ENCODE peak calls at places on chromosome 4, in six cellular contexts. X is lower lobe of right lung, Z is adrenal gland, O is GM12878, L is PC-3, E is lung. W is an unnamed sample.
A peak's percentile ranks its signal among the peaks of the same experiment; 100 is the strongest.

GRCh38 chr4:19224820-19225219 is 1026.9 kb upstream of the SLIT2 start:
- DNase-seq in X (no peak), Z (no peak), O (no peak), L (peak; percentile 66), E (no peak), W (no peak)

GRCh38 chr4:100287569-100287968 is 97.3 kb upstream of the DDIT4L start:
- DNase-seq in X (no peak), Z (no peak), O (no peak), L (no peak), E (no peak), W (no peak)

GRCh38 chr4:100284302-100284701 is 94.0 kb upstream of the DDIT4L start:
- DNase-seq in X (no peak), Z (no peak), O (no peak), L (no peak), E (no peak), W (no peak)

GRCh38 chr4:8453957-8454356 is 13.4 kb downstream of the TRMT44 start:
- DNase-seq in X (no peak), Z (no peak), O (no peak), L (no peak), E (no peak), W (no peak)

GRCh38 chr4:107603430-107603829 is 116.6 kb downstream of the PAPSS1 start:
- DNase-seq in X (no peak), Z (no peak), O (no peak), L (peak; percentile 25), E (no peak), W (no peak)

GRCh38 chr4:74638001-74638400 is 156.3 kb downstream of the BTC start:
- DNase-seq in X (no peak), Z (no peak), O (no peak), L (no peak), E (no peak), W (no peak)

GRCh38 chr4:37546586-37546985 is 139.6 kb downstream of the RELL1 start:
- DNase-seq in X (no peak), Z (no peak), O (no peak), L (no peak), E (no peak), W (no peak)

GRCh38 chr4:72896515-72896914 is 173.0 kb downstream of the COX18 start:
- DNase-seq in X (no peak), Z (no peak), O (no peak), L (peak; percentile 35), E (no peak), W (no peak)

GRCh38 chr4:137693641-137694040 is 161.3 kb upstream of the PCDH18 start:
- DNase-seq in X (no peak), Z (no peak), O (no peak), L (no peak), E (no peak), W (no peak)

GRCh38 chr4:125314676-125315570 is at the start of gene FAT4:
- DNase-seq in X (peak; percentile 93), Z (peak; percentile 93), O (no peak), L (peak; percentile 85), E (peak; percentile 92), W (peak; percentile 77)

GRCh38 chr4:125313497-125313896 is 1.3 kb upstream of the FAT4 start:
- DNase-seq in X (no peak), Z (peak; percentile 55), O (no peak), L (peak; percentile 88), E (peak; percentile 36), W (peak; percentile 48)

GRCh38 chr4:125316391-125316780 is 1.6 kb downstream of the FAT4 start:
- DNase-seq in X (peak; percentile 65), Z (no peak), O (no peak), L (peak; percentile 7), E (peak; percentile 49), W (peak; percentile 26)

GRCh38 chr4:125315571-125316390 is 1.0 kb downstream of the FAT4 start:
- DNase-seq in X (peak; percentile 49), Z (peak; percentile 41), O (no peak), L (peak; percentile 47), E (peak; percentile 41), W (peak; percentile 23)

DNA sequence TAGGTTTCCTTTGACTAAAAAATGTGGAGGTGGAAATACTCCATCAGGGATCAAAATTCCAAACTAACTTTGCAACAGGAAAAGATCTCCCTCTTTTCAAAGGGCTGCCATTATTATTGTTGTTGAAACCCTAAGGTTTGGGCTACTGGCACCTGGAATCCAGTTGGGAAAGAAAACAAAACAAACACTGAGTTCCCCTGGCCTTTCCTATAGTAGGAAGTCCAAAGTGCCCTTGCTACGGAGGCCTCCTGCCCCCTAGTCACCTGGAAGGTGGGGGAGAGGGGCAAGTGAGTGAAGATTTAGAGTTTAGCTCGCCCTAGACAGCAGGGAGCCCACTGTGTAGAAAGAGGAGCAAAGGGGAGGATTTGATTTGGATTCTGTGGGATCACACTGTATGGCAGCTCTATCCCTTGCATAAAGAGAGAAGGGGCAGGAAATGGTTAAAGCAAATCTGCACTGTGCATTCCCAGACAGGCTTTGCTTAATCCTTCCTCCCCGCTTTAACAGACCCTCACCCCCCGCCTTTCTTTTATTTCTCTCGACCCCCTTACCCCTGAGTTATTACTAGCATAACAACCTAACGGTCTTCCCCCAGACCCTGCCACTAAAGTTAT is 659 bp upstream of the FAT4 start:
- DNase-seq in X (no peak), Z (no peak), O (no peak), L (no peak), E (no peak), W (no peak)
- H3K4me3 ChIP-seq in X (peak overlapping the region; percentile 72), Z (no peak overlapping the region), O (no peak overlapping the region), L (peak overlapping the region; percentile 93), E (no peak overlapping the region), W (peak overlapping the region; percentile 62)

GRCh38 chr4:7261174-7261573 is 68.8 kb downstream of the SORCS2 start:
- DNase-seq in X (no peak), Z (no peak), O (no peak), L (no peak), E (no peak), W (no peak)
- H3K27ac ChIP-seq in X (no peak overlapping the region), Z (no peak overlapping the region), O (no peak overlapping the region), L (peak overlapping the region; percentile 50), E (no peak overlapping the region), W (no peak overlapping the region)

GRCh38 chr4:41640905-41641304 is 102.9 kb downstream of the LIMCH1 start:
- DNase-seq in X (no peak), Z (no peak), O (no peak), L (no peak), E (no peak), W (no peak)

GRCh38 chr4:41638203-41638602 is 100.2 kb downstream of the LIMCH1 start:
- DNase-seq in X (no peak), Z (no peak), O (no peak), L (no peak), E (no peak), W (no peak)

GRCh38 chr4:41639291-41639690 is 101.3 kb downstream of the LIMCH1 start:
- DNase-seq in X (no peak), Z (no peak), O (no peak), L (no peak), E (no peak), W (no peak)

GRCh38 chr4:41635441-41635840 is 97.5 kb downstream of the LIMCH1 start:
- DNase-seq in X (no peak), Z (no peak), O (no peak), L (no peak), E (no peak), W (no peak)

DNA sequence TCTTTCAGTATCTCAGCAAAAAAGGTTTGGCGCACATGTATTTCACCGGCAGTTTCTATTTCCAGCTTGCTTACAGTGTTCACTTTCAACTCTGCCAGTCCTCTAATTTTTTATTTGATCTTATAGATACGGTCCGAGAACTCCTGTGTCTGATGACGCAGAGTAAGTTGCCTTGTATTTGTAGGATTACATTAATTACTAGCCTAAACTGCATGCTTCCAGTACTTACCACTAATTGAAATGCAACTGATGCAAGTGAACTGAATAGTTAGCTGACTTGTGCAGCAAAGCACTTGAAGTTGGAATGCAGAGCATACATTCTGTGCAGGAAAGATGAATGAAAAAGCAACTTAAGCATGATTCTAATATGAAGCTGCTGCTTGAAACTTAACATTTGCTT is 100.8 kb downstream of the LIMCH1 start:
- DNase-seq in X (no peak), Z (no peak), O (no peak), L (no peak), E (no peak), W (no peak)
- H3K4me3 ChIP-seq in X (no peak overlapping the region), Z (no peak overlapping the region), O (no peak overlapping the region), L (no peak overlapping the region), E (no peak overlapping the region), W (no peak overlapping the region)

GRCh38 chr4:88107406-88108107 is 50.9 kb downstream of the ABCG2 start:
- DNase-seq in X (no peak), Z (no peak), O (no peak), L (peak; percentile 16), E (no peak), W (peak; percentile 40)

GRCh38 chr4:88109123-88109864 is 49.1 kb downstream of the ABCG2 start:
- DNase-seq in X (no peak), Z (no peak), O (no peak), L (no peak), E (no peak), W (no peak)

GRCh38 chr4:88112856-88113255 is 45.6 kb downstream of the ABCG2 start:
- DNase-seq in X (no peak), Z (no peak), O (no peak), L (no peak), E (no peak), W (no peak)

GRCh38 chr4:88108747-88109122 is 49.7 kb downstream of the ABCG2 start:
- DNase-seq in X (no peak), Z (no peak), O (no peak), L (no peak), E (no peak), W (no peak)

DNA sequence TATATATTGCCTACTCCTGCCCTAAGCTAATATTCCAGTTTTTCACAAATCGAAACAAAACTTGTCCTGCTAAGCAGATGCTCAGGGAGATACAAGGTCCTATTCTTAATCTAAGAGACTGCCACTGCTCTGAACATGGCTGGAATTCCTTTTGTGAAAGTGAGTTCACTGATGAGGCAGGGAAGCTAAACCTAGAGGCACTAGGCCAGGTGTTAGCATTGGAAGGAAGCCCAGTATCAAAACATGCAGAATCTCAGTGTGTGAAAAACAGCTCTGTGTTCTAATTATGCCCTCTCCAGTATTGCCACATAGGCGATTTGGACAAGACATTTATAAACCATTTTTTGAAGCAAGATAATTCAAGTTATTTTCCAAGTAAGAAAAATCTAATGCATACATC is 47.6 kb downstream of the ABCG2 start:
- DNase-seq in X (no peak), Z (no peak), O (no peak), L (no peak), E (no peak), W (no peak)
- H3K27ac ChIP-seq in X (no peak overlapping the region), Z (no peak overlapping the region), O (no peak overlapping the region), L (no peak overlapping the region), E (no peak overlapping the region), W (no peak overlapping the region)

DNA sequence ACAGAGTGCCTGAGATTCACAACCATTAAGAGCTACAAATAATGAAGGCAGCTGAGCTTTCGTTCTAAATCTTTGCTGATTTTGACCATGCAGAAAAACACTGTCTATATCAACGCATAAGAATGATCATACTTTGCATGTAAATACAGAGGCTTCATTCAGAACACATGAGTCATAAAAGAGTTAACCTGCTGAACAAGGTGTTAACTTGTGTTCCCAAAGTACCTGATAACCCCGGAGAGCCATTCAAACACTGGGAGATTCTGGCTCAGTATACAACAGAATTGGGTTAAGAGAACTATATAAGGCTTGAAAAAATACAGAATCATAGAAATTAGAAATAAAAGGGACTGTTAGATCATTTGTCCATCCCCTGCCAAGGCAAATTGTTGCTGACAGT is 964.3 kb upstream of the TENM3 start:
- DNase-seq in X (no peak), Z (no peak), O (no peak), L (no peak), E (no peak), W (no peak)
- H3K4me3 ChIP-seq in X (no peak overlapping the region), Z (no peak overlapping the region), O (no peak overlapping the region), L (no peak overlapping the region), E (no peak overlapping the region), W (no peak overlapping the region)

GRCh38 chr4:1726146-1726934 is 5.0 kb downstream of the TACC3 start:
- DNase-seq in X (peak; percentile 92), Z (peak; percentile 88), O (peak; percentile 45), L (peak; percentile 87), E (peak; percentile 89), W (peak; percentile 95)
- H3K27ac ChIP-seq in X (peak overlapping the region; percentile 78), Z (no peak overlapping the region), O (no peak overlapping the region), L (peak overlapping the region; percentile 92), E (peak overlapping the region; percentile 79), W (peak overlapping the region; percentile 11)